ENCODE peak calls at places on chromosome 9, in eight cellular contexts. A is stimulated activated CD8-positive, alpha-beta memory T cell treated with anti-CD3 and anti-CD28 coated beads, Interleukin-15, amount 100 ng/mL, for 24 hours; C is pancreas; T is DMS53; M is fibroblast of pulmonary artery; W is NB4; K is SW480; I is omental fat pad. J is an unnamed sample.

GRCh38 chr9:121362813-121363585 is 7.1 kb downstream of the STOM start:
- DNase-seq in T (no peak), M (peak; percentile 78), C (no peak), I (no peak), A (no peak), K (no peak), W (peak; percentile 20), J (no peak)

GRCh38 chr9:1978941-1979340 is 36.2 kb upstream of the SMARCA2 start:
- DNase-seq in T (no peak), W (no peak), C (no peak), I (no peak), M (peak; percentile 75), A (no peak), K (no peak), J (no peak)

GRCh38 chr9:120372040-120372439 is 207.9 kb downstream of the CDK5RAP2 start:
- DNase-seq in K (no peak), I (no peak), M (no peak), C (no peak), W (no peak), T (no peak), A (no peak), J (no peak)

GRCh38 chr9:71506821-71507220 is 261.5 kb downstream of the CEMIP2 start:
- DNase-seq in I (no peak), W (peak; percentile 23), T (peak; percentile 11), A (no peak), K (no peak), M (peak; percentile 39), C (no peak), J (no peak)

GRCh38 chr9:99964336-99964735 is 57.9 kb downstream of the STX17 start:
- DNase-seq in M (peak; percentile 6), C (no peak), T (no peak), A (no peak), I (no peak), W (no peak), K (no peak), J (no peak)

GRCh38 chr9:129673602-129674001 is 8.2 kb downstream of the PRRX2 start:
- DNase-seq in K (no peak), M (no peak), T (peak; percentile 20), C (no peak), I (no peak), W (no peak), A (no peak), J (no peak)

GRCh38 chr9:14961372-14962068 is 51.3 kb upstream of the FREM1 start:
- DNase-seq in A (no peak), W (no peak), K (no peak), C (no peak), M (no peak), T (no peak), I (no peak), J (no peak)

GRCh38 chr9:136297016-136297691 is 6.7 kb downstream of the CCDC187 start:
- DNase-seq in C (peak; percentile 96), W (no peak), M (no peak), I (no peak), A (no peak), K (peak; percentile 81), T (peak; percentile 95), J (no peak)

GRCh38 chr9:19471737-19472648 is 63.2 kb downstream of the ACER2 start:
- DNase-seq in I (no peak), T (peak; percentile 75), C (peak; percentile 70), K (peak; percentile 62), M (peak; percentile 66), A (no peak), W (peak; percentile 79), J (no peak)

GRCh38 chr9:33161011-33161588 is 6.0 kb downstream of the B4GALT1 start:
- DNase-seq in K (peak; percentile 82), W (peak; percentile 77), A (no peak), M (peak; percentile 94), I (no peak), T (peak; percentile 83), C (no peak), J (no peak)

GRCh38 chr9:124182741-124183140 is 75.0 kb upstream of the NEK6 start:
- DNase-seq in M (no peak), K (no peak), A (no peak), T (no peak), W (no peak), C (no peak), I (no peak), J (no peak)

GRCh38 chr9:113949206-113950078 is 73.3 kb downstream of the ZNF618 start:
- DNase-seq in C (no peak), A (no peak), M (no peak), T (no peak), W (no peak), I (no peak), K (no peak), J (no peak)

GRCh38 chr9:22446950-22447606 is 454 bp downstream of the DMRTA1 start:
- DNase-seq in M (peak; percentile 33), A (peak; percentile 16), C (peak; percentile 88), T (peak; percentile 84), I (no peak), K (no peak), W (no peak), J (no peak)

GRCh38 chr9:135345775-135346433 is 133.7 kb upstream of the PPP1R26 start:
- DNase-seq in W (no peak), A (no peak), T (no peak), M (no peak), K (no peak), C (peak; percentile 25), I (no peak), J (no peak)

GRCh38 chr9:109475526-109475925 is 22.6 kb downstream of the PTPN3 start:
- DNase-seq in M (no peak), A (no peak), I (no peak), W (no peak), C (no peak), T (peak; percentile 11), K (no peak), J (peak; percentile 41)

GRCh38 chr9:110742741-110743371 is 74.3 kb downstream of the MUSK start:
- DNase-seq in T (peak; percentile 3), M (peak; percentile 92), A (no peak), K (no peak), W (no peak), C (no peak), I (no peak), J (no peak)

GRCh38 chr9:95383198-95383673 is 65.7 kb upstream of the FANCC start:
- DNase-seq in M (peak; percentile 13), T (no peak), K (peak; percentile 65), I (no peak), A (no peak), C (no peak), W (no peak), J (no peak)

GRCh38 chr9:126321742-126322141 is 4.9 kb upstream of the MVB12B start:
- DNase-seq in A (no peak), T (no peak), C (no peak), K (no peak), I (no peak), M (no peak), W (no peak), J (no peak)

GRCh38 chr9:96604005-96604320 is 15.7 kb downstream of the CDC14B start:
- DNase-seq in C (no peak), A (no peak), M (no peak), T (no peak), K (no peak), W (no peak), I (no peak), J (no peak)

GRCh38 chr9:81393985-81394811 is 295.1 kb downstream of the TLE1 start:
- DNase-seq in A (no peak), C (no peak), K (no peak), W (no peak), T (no peak), M (no peak), I (no peak), J (no peak)

GRCh38 chr9:76610009-76610352 is 151.0 kb downstream of the GCNT1 start:
- DNase-seq in W (no peak), M (peak; percentile 88), T (no peak), A (no peak), I (peak; percentile 28), K (no peak), C (peak; percentile 51), J (peak; percentile 49)

GRCh38 chr9:34686231-34686630 is 4.8 kb downstream of the CCL19 start:
- DNase-seq in A (no peak), M (no peak), K (no peak), T (no peak), W (no peak), C (no peak), I (no peak), J (no peak)

GRCh38 chr9:125121156-125121555 is 22.2 kb downstream of the SCAI start:
- DNase-seq in I (no peak), K (no peak), W (no peak), A (no peak), M (no peak), C (no peak), T (peak; percentile 46), J (no peak)

GRCh38 chr9:130426883-130427282 is 17.9 kb upstream of the ASS1 start:
- DNase-seq in M (peak; percentile 43), W (peak; percentile 93), I (no peak), C (peak; percentile 31), K (no peak), T (no peak), A (no peak), J (no peak)

GRCh38 chr9:33731625-33732024 is 63.7 kb upstream of the PRSS3 start:
- DNase-seq in A (no peak), T (no peak), K (no peak), C (no peak), I (no peak), M (no peak), W (no peak), J (no peak)

GRCh38 chr9:134325813-134326753 is at the start of gene RXRA:
- DNase-seq in M (peak; percentile 85), A (no peak), W (peak; percentile 86), C (peak; percentile 92), K (peak; percentile 80), I (no peak), T (peak; percentile 88), J (no peak)

GRCh38 chr9:133938670-133939258 is 53.4 kb downstream of the VAV2 start:
- DNase-seq in I (no peak), C (peak; percentile 23), K (no peak), W (no peak), A (no peak), M (no peak), T (no peak), J (no peak)

GRCh38 chr9:131727184-131727785 is 12.6 kb downstream of the RAPGEF1 start:
- DNase-seq in M (peak; percentile 48), I (no peak), T (no peak), A (no peak), C (no peak), K (no peak), W (peak; percentile 61), J (no peak)

GRCh38 chr9:132486706-132487350 is 76.8 kb downstream of the CFAP77 start:
- DNase-seq in T (no peak), M (no peak), C (no peak), I (no peak), A (peak; percentile 8), K (no peak), W (no peak), J (no peak)

GRCh38 chr9:36148652-36149051 is 12.1 kb downstream of the GLIPR2 start:
- DNase-seq in C (peak; percentile 83), W (peak; percentile 81), M (peak; percentile 98), T (peak; percentile 65), K (peak; percentile 87), I (peak; percentile 99), A (peak; percentile 45), J (peak; percentile 96)

GRCh38 chr9:134651226-134651905 is 9.8 kb downstream of the COL5A1 start:
- DNase-seq in I (no peak), A (no peak), T (no peak), C (no peak), K (no peak), M (no peak), W (no peak), J (no peak)

GRCh38 chr9:87615547-87616148 is 110.3 kb upstream of the CTSL start:
- DNase-seq in T (no peak), K (no peak), W (no peak), A (no peak), I (no peak), M (peak; percentile 31), C (no peak), J (no peak)

GRCh38 chr9:89759563-89759962 is 154.8 kb downstream of the GADD45G start:
- DNase-seq in C (no peak), W (no peak), M (no peak), T (peak; percentile 55), A (no peak), K (no peak), I (no peak), J (no peak)

GRCh38 chr9:137269231-137269772 is 8.2 kb upstream of the TOR4A start:
- DNase-seq in C (no peak), M (no peak), W (no peak), I (no peak), T (peak; percentile 80), K (no peak), A (no peak), J (no peak)

J was measured in thoracic aorta.